ENCODE peak calls at places on chromosomes 6 and 20, in seven cellular contexts. Y is HepG2, G is SK-N-SH, H is H1, P is HCT116, U is GM12878, M is K562. O is an unnamed sample.

GRCh38 chr6:92847988-92848387 is 571.4 kb downstream of the EPHA7 start:
- DNase-seq in Y (no peak), G (no peak), H (no peak), P (no peak), U (no peak), M (no peak), O (no peak)

GRCh38 chr6:156662025-156662445 is 115.1 kb upstream of the ARID1B start:
- DNase-seq in Y (peak), G (no peak), H (peak), P (peak), U (no peak), M (peak), O (peak)

GRCh38 chr6:22442826-22443225 is 126.5 kb upstream of the HDGFL1 start:
- DNase-seq in Y (no peak), G (no peak), H (no peak), P (no peak), U (no peak), M (no peak), O (no peak)

GRCh38 chr6:154950979-154951378 is 44.1 kb upstream of the TIAM2 start:
- DNase-seq in Y (no peak), G (no peak), H (no peak), P (no peak), U (no peak), M (no peak), O (no peak)

GRCh38 chr6:93293399-93294271 is 125.7 kb downstream of the EPHA7 start:
- DNase-seq in Y (no peak), G (no peak), H (no peak), P (no peak), U (no peak), M (no peak), O (no peak)

GRCh38 chr20:10705801-10706459 is 32.1 kb upstream of the JAG1 start:
- DNase-seq in Y (peak), G (no peak), H (no peak), P (peak), U (no peak), M (no peak), O (peak)

GRCh38 chr6:144722214-144722737 is 437.1 kb downstream of the UTRN start:
- DNase-seq in Y (no peak), G (no peak), H (no peak), P (no peak), U (no peak), M (no peak), O (no peak)

GRCh38 chr6:23349521-23350147 is 776.4 kb upstream of the NRSN1 start:
- DNase-seq in Y (no peak), G (peak), H (no peak), P (peak), U (no peak), M (no peak), O (peak)

GRCh38 chr6:44606506-44606905 is 219.0 kb downstream of the CDC5L start:
- DNase-seq in Y (no peak), G (no peak), H (no peak), P (no peak), U (no peak), M (no peak), O (no peak)

GRCh38 chr20:36824142-36824940 is 50.8 kb upstream of the DSN1 start:
- DNase-seq in Y (no peak), G (no peak), H (no peak), P (no peak), U (no peak), M (no peak), O (no peak)

GRCh38 chr6:97501875-97502274 is 218.9 kb upstream of the MMS22L start:
- DNase-seq in Y (no peak), G (no peak), H (no peak), P (no peak), U (no peak), M (no peak), O (no peak)

GRCh38 chr6:129893513-129894098 is 32.5 kb upstream of the TMEM244 start:
- DNase-seq in Y (no peak), G (no peak), H (no peak), P (no peak), U (no peak), M (no peak), O (no peak)

GRCh38 chr6:112575309-112575834 is 228.2 kb downstream of the RFPL4B start:
- DNase-seq in Y (no peak), G (no peak), H (no peak), P (no peak), U (no peak), M (no peak), O (no peak)

GRCh38 chr6:10837692-10837996 is 695 bp downstream of the MAK start:
- DNase-seq in Y (no peak), G (no peak), H (no peak), P (no peak), U (no peak), M (peak), O (no peak)

GRCh38 chr6:20455175-20456075 is 53.7 kb downstream of the E2F3 start:
- DNase-seq in Y (no peak), G (no peak), H (no peak), P (no peak), U (no peak), M (no peak), O (no peak)

GRCh38 chr6:88725111-88725711 is 238.2 kb downstream of the RNGTT start:
- DNase-seq in Y (peak), G (peak), H (peak), P (no peak), U (peak), M (no peak), O (no peak)

DNA sequence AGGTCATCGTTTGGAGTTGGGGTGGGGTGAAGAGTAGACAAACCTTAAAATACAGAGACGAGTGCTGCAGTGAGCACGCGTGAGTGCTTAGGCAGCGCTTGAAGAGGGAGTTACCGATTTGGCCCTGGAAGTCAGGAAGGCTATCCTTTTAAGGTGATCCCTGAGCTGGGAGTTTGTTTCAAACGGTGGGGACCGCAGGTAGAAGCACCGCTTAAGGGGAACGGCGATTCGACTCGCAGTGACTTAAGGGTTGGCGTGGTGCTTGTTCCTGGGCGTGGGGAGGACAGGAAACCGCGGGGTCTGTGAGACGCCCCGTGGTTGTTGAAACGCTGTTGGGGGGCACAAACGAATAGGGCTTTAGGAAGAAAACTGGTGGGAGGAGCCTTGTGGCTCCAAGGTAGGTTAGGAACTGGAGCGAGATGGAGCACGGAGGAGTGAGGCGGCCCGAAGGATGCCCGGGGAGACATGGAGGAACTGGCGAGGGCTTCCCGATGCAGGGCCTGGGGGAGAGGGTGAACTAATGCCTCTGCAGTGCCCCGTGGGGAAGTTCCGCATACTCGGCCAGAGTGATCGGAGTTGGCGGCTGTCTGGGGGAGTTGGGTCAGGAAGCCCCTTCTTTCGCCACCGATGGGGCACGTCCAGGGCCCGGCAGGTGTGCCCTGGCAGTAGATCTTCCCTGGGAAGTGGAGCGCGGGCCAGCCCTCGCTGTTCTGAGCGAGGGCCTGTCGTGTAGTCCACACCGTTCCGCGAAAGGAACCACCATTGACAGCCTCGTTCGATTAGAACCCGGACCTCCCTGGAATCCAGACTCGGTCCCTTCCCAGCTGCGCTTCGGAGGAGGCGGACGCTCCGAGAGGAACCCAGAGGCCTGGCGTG is 1.3 kb upstream of the CDYL start:
- DNase-seq in Y (no peak), G (peak), H (peak), P (no peak), U (no peak), M (no peak), O (no peak)
- H3K4me3 ChIP-seq in Y (peak), G (peak), H (peak), P (peak), U (peak), M (no peak), O (peak)

GRCh38 chr6:152236370-152237097 is 400.6 kb downstream of the SYNE1 start:
- DNase-seq in Y (no peak), G (no peak), H (no peak), P (no peak), U (no peak), M (no peak), O (no peak)

GRCh38 chr6:152233547-152234320 is 403.4 kb downstream of the SYNE1 start:
- DNase-seq in Y (no peak), G (no peak), H (no peak), P (no peak), U (no peak), M (no peak), O (no peak)

GRCh38 chr6:152229330-152229729 is 407.8 kb downstream of the SYNE1 start:
- DNase-seq in Y (no peak), G (no peak), H (no peak), P (no peak), U (no peak), M (no peak), O (no peak)

DNA sequence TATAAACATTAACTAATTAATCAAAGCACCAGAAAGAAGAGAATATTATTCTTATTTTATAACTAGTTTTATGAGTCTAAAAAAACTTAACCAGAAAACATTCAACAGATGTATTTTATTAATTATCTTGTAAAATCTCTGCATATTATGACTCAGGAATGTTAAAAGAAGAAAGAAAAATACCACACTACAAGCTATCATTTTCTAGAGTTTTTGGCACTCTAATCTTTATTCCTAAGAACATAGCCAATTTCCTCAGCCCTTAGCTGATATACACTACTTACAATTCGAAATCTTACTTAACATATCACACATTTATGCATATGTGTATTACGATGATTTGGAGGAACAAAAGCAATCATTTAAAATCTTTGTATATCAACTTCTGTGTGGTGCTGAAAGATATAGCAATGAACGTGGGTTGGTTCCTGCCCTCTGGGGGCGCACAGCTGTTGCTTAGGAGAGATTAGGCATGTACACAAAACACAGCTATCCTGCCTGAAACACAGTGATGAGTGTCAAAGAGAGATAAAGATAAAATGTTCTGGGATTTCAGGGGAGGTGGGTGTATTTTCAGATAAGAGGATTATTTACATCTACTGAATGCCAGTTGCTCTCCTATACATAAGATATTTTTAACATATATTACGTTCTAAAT is 404.5 kb downstream of the SYNE1 start:
- DNase-seq in Y (peak), G (peak), H (no peak), P (no peak), U (no peak), M (peak), O (no peak)
- TF ChIP-seq CTCF in Y (no peak), G (no peak), H (peak), P (no peak), U (no peak), M (peak), O (peak)

GRCh38 chr6:53124131-53124800 is 24.4 kb downstream of the GCM1 start:
- DNase-seq in Y (no peak), G (no peak), H (no peak), P (no peak), U (no peak), M (no peak), O (no peak)
- TF ChIP-seq SIN3A in Y (no peak), G (no peak), H (no peak), P (no peak), U (no peak), M (no peak), O (no peak)

GRCh38 chr6:48200874-48201273 is 89.9 kb upstream of the PTCHD4 start:
- DNase-seq in Y (peak), G (no peak), H (no peak), P (no peak), U (no peak), M (no peak), O (no peak)
- H3K4me3 ChIP-seq in Y (no peak), G (no peak), H (no peak), P (no peak), U (no peak), M (no peak), O (no peak)

GRCh38 chr20:2780948-2781347 is 19.5 kb downstream of the CPXM1 start:
- DNase-seq in Y (no peak), G (no peak), H (no peak), P (no peak), U (no peak), M (no peak), O (no peak)
- TF ChIP-seq CTCF in Y (no peak), G (no peak), H (no peak), P (peak), U (no peak), M (peak), O (no peak)

O was measured in Panc1.